ENCODE peak calls at places on chromosomes 4 and X, in ten cellular contexts. One of them, this sample, is unnamed.

GRCh38 chr4:119663160-119663788 is 34.7 kb upstream of the PDE5A start:
- DNase-seq in COR-L47: no peak
- DNase-seq in foreskin fibroblast: no peak
- DNase-seq in heart right ventricle: no peak
- DNase-seq in kidney epithelial cell: no peak
- DNase-seq in activated naive CD8-positive, alpha-beta T cell treated with anti-CD3 and anti-CD28 coated beads for 36 hours: no peak
- DNase-seq in amniotic stem cell: no peak
- DNase-seq in NB4: no peak
- DNase-seq in stimulated activated CD8-positive, alpha-beta memory T cell treated with anti-CD3 and anti-CD28 coated beads, Interleukin-7, amount 100 ng/mL, for 1 hour: no peak
- DNase-seq in stimulated activated CD4-positive, alpha-beta T cell treated with anti-CD3 and anti-CD28 coated beads, Interleukin-4, amount 100 ng/mL, for 48 hours: no peak
- DNase-seq in this sample: no peak

GRCh38 chrX:15916704-15917084 is 62.1 kb upstream of the AP1S2 start:
- DNase-seq in foreskin fibroblast: no peak
- DNase-seq in amniotic stem cell: no peak
- DNase-seq in heart right ventricle: no peak
- DNase-seq in stimulated activated CD8-positive, alpha-beta memory T cell treated with anti-CD3 and anti-CD28 coated beads, Interleukin-7, amount 100 ng/mL, for 1 hour: no peak
- DNase-seq in activated naive CD8-positive, alpha-beta T cell treated with anti-CD3 and anti-CD28 coated beads for 36 hours: no peak
- DNase-seq in stimulated activated CD4-positive, alpha-beta T cell treated with anti-CD3 and anti-CD28 coated beads, Interleukin-4, amount 100 ng/mL, for 48 hours: no peak
- DNase-seq in COR-L47: no peak
- DNase-seq in kidney epithelial cell: no peak
- DNase-seq in NB4: no peak
- DNase-seq in this sample: no peak

GRCh38 chrX:111375747-111376146 is 36.2 kb downstream of the DCX start:
- DNase-seq in NB4: no peak
- DNase-seq in stimulated activated CD4-positive, alpha-beta T cell treated with anti-CD3 and anti-CD28 coated beads, Interleukin-4, amount 100 ng/mL, for 48 hours: no peak
- DNase-seq in kidney epithelial cell: no peak
- DNase-seq in stimulated activated CD8-positive, alpha-beta memory T cell treated with anti-CD3 and anti-CD28 coated beads, Interleukin-7, amount 100 ng/mL, for 1 hour: no peak
- DNase-seq in heart right ventricle: no peak
- DNase-seq in activated naive CD8-positive, alpha-beta T cell treated with anti-CD3 and anti-CD28 coated beads for 36 hours: no peak
- DNase-seq in foreskin fibroblast: no peak
- DNase-seq in amniotic stem cell: no peak
- DNase-seq in COR-L47: no peak
- DNase-seq in this sample: no peak

GRCh38 chr4:82480786-82481317 is 50.5 kb downstream of the ENOPH1 start:
- DNase-seq in NB4: no peak
- DNase-seq in heart right ventricle: no peak
- DNase-seq in stimulated activated CD8-positive, alpha-beta memory T cell treated with anti-CD3 and anti-CD28 coated beads, Interleukin-7, amount 100 ng/mL, for 1 hour: no peak
- DNase-seq in stimulated activated CD4-positive, alpha-beta T cell treated with anti-CD3 and anti-CD28 coated beads, Interleukin-4, amount 100 ng/mL, for 48 hours: no peak
- DNase-seq in foreskin fibroblast: no peak
- DNase-seq in kidney epithelial cell: no peak
- DNase-seq in activated naive CD8-positive, alpha-beta T cell treated with anti-CD3 and anti-CD28 coated beads for 36 hours: no peak
- DNase-seq in amniotic stem cell: no peak
- DNase-seq in COR-L47: no peak
- DNase-seq in this sample: no peak

GRCh38 chr4:132395576-132395975 is 753.5 kb upstream of the PCDH10 start:
- DNase-seq in foreskin fibroblast: no peak
- DNase-seq in amniotic stem cell: no peak
- DNase-seq in stimulated activated CD4-positive, alpha-beta T cell treated with anti-CD3 and anti-CD28 coated beads, Interleukin-4, amount 100 ng/mL, for 48 hours: no peak
- DNase-seq in activated naive CD8-positive, alpha-beta T cell treated with anti-CD3 and anti-CD28 coated beads for 36 hours: no peak
- DNase-seq in COR-L47: no peak
- DNase-seq in stimulated activated CD8-positive, alpha-beta memory T cell treated with anti-CD3 and anti-CD28 coated beads, Interleukin-7, amount 100 ng/mL, for 1 hour: no peak
- DNase-seq in NB4: no peak
- DNase-seq in kidney epithelial cell: no peak
- DNase-seq in heart right ventricle: no peak
- DNase-seq in this sample: no peak

GRCh38 chr4:77113069-77113468 is 37.3 kb upstream of the CCNI start:
- DNase-seq in amniotic stem cell: no peak
- DNase-seq in stimulated activated CD8-positive, alpha-beta memory T cell treated with anti-CD3 and anti-CD28 coated beads, Interleukin-7, amount 100 ng/mL, for 1 hour: no peak
- DNase-seq in activated naive CD8-positive, alpha-beta T cell treated with anti-CD3 and anti-CD28 coated beads for 36 hours: no peak
- DNase-seq in foreskin fibroblast: no peak
- DNase-seq in heart right ventricle: no peak
- DNase-seq in stimulated activated CD4-positive, alpha-beta T cell treated with anti-CD3 and anti-CD28 coated beads, Interleukin-4, amount 100 ng/mL, for 48 hours: no peak
- DNase-seq in COR-L47: no peak
- DNase-seq in NB4: no peak
- DNase-seq in kidney epithelial cell: no peak
- DNase-seq in this sample: peak

GRCh38 chrX:1450381-1451161 is 2.1 kb downstream of the ASMTL start:
- DNase-seq in NB4: no peak
- DNase-seq in foreskin fibroblast: no peak
- DNase-seq in heart right ventricle: no peak
- DNase-seq in amniotic stem cell: no peak
- DNase-seq in activated naive CD8-positive, alpha-beta T cell treated with anti-CD3 and anti-CD28 coated beads for 36 hours: no peak
- DNase-seq in COR-L47: no peak
- DNase-seq in stimulated activated CD4-positive, alpha-beta T cell treated with anti-CD3 and anti-CD28 coated beads, Interleukin-4, amount 100 ng/mL, for 48 hours: no peak
- DNase-seq in stimulated activated CD8-positive, alpha-beta memory T cell treated with anti-CD3 and anti-CD28 coated beads, Interleukin-7, amount 100 ng/mL, for 1 hour: no peak
- DNase-seq in kidney epithelial cell: no peak
- DNase-seq in this sample: peak

GRCh38 chrX:11470231-11470630 is 177.0 kb downstream of the AMELX start:
- DNase-seq in foreskin fibroblast: peak
- DNase-seq in amniotic stem cell: peak
- DNase-seq in NB4: no peak
- DNase-seq in stimulated activated CD8-positive, alpha-beta memory T cell treated with anti-CD3 and anti-CD28 coated beads, Interleukin-7, amount 100 ng/mL, for 1 hour: no peak
- DNase-seq in kidney epithelial cell: peak
- DNase-seq in stimulated activated CD4-positive, alpha-beta T cell treated with anti-CD3 and anti-CD28 coated beads, Interleukin-4, amount 100 ng/mL, for 48 hours: no peak
- DNase-seq in heart right ventricle: no peak
- DNase-seq in activated naive CD8-positive, alpha-beta T cell treated with anti-CD3 and anti-CD28 coated beads for 36 hours: no peak
- DNase-seq in COR-L47: no peak
- DNase-seq in this sample: no peak

GRCh38 chr4:38678078-38678477 is 14.1 kb downstream of the KLF3 start:
- DNase-seq in stimulated activated CD8-positive, alpha-beta memory T cell treated with anti-CD3 and anti-CD28 coated beads, Interleukin-7, amount 100 ng/mL, for 1 hour: no peak
- DNase-seq in heart right ventricle: no peak
- DNase-seq in activated naive CD8-positive, alpha-beta T cell treated with anti-CD3 and anti-CD28 coated beads for 36 hours: no peak
- DNase-seq in COR-L47: no peak
- DNase-seq in kidney epithelial cell: peak
- DNase-seq in NB4: no peak
- DNase-seq in amniotic stem cell: peak
- DNase-seq in stimulated activated CD4-positive, alpha-beta T cell treated with anti-CD3 and anti-CD28 coated beads, Interleukin-4, amount 100 ng/mL, for 48 hours: no peak
- DNase-seq in foreskin fibroblast: peak
- DNase-seq in this sample: no peak

GRCh38 chrX:57905141-57905540 is 5.1 kb downstream of the ZXDA start:
- DNase-seq in COR-L47: no peak
- DNase-seq in foreskin fibroblast: no peak
- DNase-seq in amniotic stem cell: no peak
- DNase-seq in kidney epithelial cell: no peak
- DNase-seq in activated naive CD8-positive, alpha-beta T cell treated with anti-CD3 and anti-CD28 coated beads for 36 hours: no peak
- DNase-seq in heart right ventricle: no peak
- DNase-seq in stimulated activated CD4-positive, alpha-beta T cell treated with anti-CD3 and anti-CD28 coated beads, Interleukin-4, amount 100 ng/mL, for 48 hours: no peak
- DNase-seq in NB4: no peak
- DNase-seq in stimulated activated CD8-positive, alpha-beta memory T cell treated with anti-CD3 and anti-CD28 coated beads, Interleukin-7, amount 100 ng/mL, for 1 hour: no peak
- DNase-seq in this sample: no peak

GRCh38 chrX:19832186-19832965 is 55.0 kb downstream of the SH3KBP1 start:
- DNase-seq in COR-L47: no peak
- DNase-seq in NB4: no peak
- DNase-seq in amniotic stem cell: no peak
- DNase-seq in stimulated activated CD8-positive, alpha-beta memory T cell treated with anti-CD3 and anti-CD28 coated beads, Interleukin-7, amount 100 ng/mL, for 1 hour: no peak
- DNase-seq in foreskin fibroblast: no peak
- DNase-seq in kidney epithelial cell: no peak
- DNase-seq in activated naive CD8-positive, alpha-beta T cell treated with anti-CD3 and anti-CD28 coated beads for 36 hours: no peak
- DNase-seq in stimulated activated CD4-positive, alpha-beta T cell treated with anti-CD3 and anti-CD28 coated beads, Interleukin-4, amount 100 ng/mL, for 48 hours: no peak
- DNase-seq in heart right ventricle: no peak
- DNase-seq in this sample: no peak

GRCh38 chr4:62014982-62015739 is 815.0 kb downstream of the ADGRL3 start:
- DNase-seq in kidney epithelial cell: no peak
- DNase-seq in foreskin fibroblast: no peak
- DNase-seq in stimulated activated CD8-positive, alpha-beta memory T cell treated with anti-CD3 and anti-CD28 coated beads, Interleukin-7, amount 100 ng/mL, for 1 hour: no peak
- DNase-seq in stimulated activated CD4-positive, alpha-beta T cell treated with anti-CD3 and anti-CD28 coated beads, Interleukin-4, amount 100 ng/mL, for 48 hours: no peak
- DNase-seq in COR-L47: no peak
- DNase-seq in NB4: no peak
- DNase-seq in activated naive CD8-positive, alpha-beta T cell treated with anti-CD3 and anti-CD28 coated beads for 36 hours: no peak
- DNase-seq in heart right ventricle: no peak
- DNase-seq in amniotic stem cell: no peak
- DNase-seq in this sample: no peak

GRCh38 chr4:37653601-37654000 is 32.6 kb downstream of the RELL1 start:
- DNase-seq in kidney epithelial cell: no peak
- DNase-seq in stimulated activated CD4-positive, alpha-beta T cell treated with anti-CD3 and anti-CD28 coated beads, Interleukin-4, amount 100 ng/mL, for 48 hours: no peak
- DNase-seq in foreskin fibroblast: peak
- DNase-seq in activated naive CD8-positive, alpha-beta T cell treated with anti-CD3 and anti-CD28 coated beads for 36 hours: no peak
- DNase-seq in heart right ventricle: no peak
- DNase-seq in stimulated activated CD8-positive, alpha-beta memory T cell treated with anti-CD3 and anti-CD28 coated beads, Interleukin-7, amount 100 ng/mL, for 1 hour: no peak
- DNase-seq in COR-L47: peak
- DNase-seq in amniotic stem cell: no peak
- DNase-seq in NB4: peak
- DNase-seq in this sample: no peak

GRCh38 chr4:167111622-167112021 is 122.7 kb downstream of the SPOCK3 start:
- DNase-seq in amniotic stem cell: no peak
- DNase-seq in NB4: no peak
- DNase-seq in stimulated activated CD8-positive, alpha-beta memory T cell treated with anti-CD3 and anti-CD28 coated beads, Interleukin-7, amount 100 ng/mL, for 1 hour: no peak
- DNase-seq in activated naive CD8-positive, alpha-beta T cell treated with anti-CD3 and anti-CD28 coated beads for 36 hours: no peak
- DNase-seq in stimulated activated CD4-positive, alpha-beta T cell treated with anti-CD3 and anti-CD28 coated beads, Interleukin-4, amount 100 ng/mL, for 48 hours: no peak
- DNase-seq in kidney epithelial cell: peak
- DNase-seq in heart right ventricle: no peak
- DNase-seq in foreskin fibroblast: no peak
- DNase-seq in COR-L47: no peak
- DNase-seq in this sample: no peak

GRCh38 chr4:185834778-185835177 is 22.8 kb upstream of the SORBS2 start:
- DNase-seq in stimulated activated CD8-positive, alpha-beta memory T cell treated with anti-CD3 and anti-CD28 coated beads, Interleukin-7, amount 100 ng/mL, for 1 hour: no peak
- DNase-seq in COR-L47: no peak
- DNase-seq in NB4: no peak
- DNase-seq in heart right ventricle: no peak
- DNase-seq in stimulated activated CD4-positive, alpha-beta T cell treated with anti-CD3 and anti-CD28 coated beads, Interleukin-4, amount 100 ng/mL, for 48 hours: no peak
- DNase-seq in foreskin fibroblast: no peak
- DNase-seq in activated naive CD8-positive, alpha-beta T cell treated with anti-CD3 and anti-CD28 coated beads for 36 hours: no peak
- DNase-seq in amniotic stem cell: no peak
- DNase-seq in kidney epithelial cell: no peak
- DNase-seq in this sample: no peak

GRCh38 chrX:136214551-136214950 is 36.6 kb downstream of the MAP7D3 start:
- DNase-seq in kidney epithelial cell: peak
- DNase-seq in activated naive CD8-positive, alpha-beta T cell treated with anti-CD3 and anti-CD28 coated beads for 36 hours: no peak
- DNase-seq in amniotic stem cell: peak
- DNase-seq in stimulated activated CD8-positive, alpha-beta memory T cell treated with anti-CD3 and anti-CD28 coated beads, Interleukin-7, amount 100 ng/mL, for 1 hour: no peak
- DNase-seq in heart right ventricle: no peak
- DNase-seq in COR-L47: no peak
- DNase-seq in foreskin fibroblast: peak
- DNase-seq in stimulated activated CD4-positive, alpha-beta T cell treated with anti-CD3 and anti-CD28 coated beads, Interleukin-4, amount 100 ng/mL, for 48 hours: no peak
- DNase-seq in NB4: no peak
- DNase-seq in this sample: no peak

GRCh38 chrX:132592880-132593279 is 104.0 kb upstream of the MBNL3 start:
- DNase-seq in amniotic stem cell: no peak
- DNase-seq in stimulated activated CD4-positive, alpha-beta T cell treated with anti-CD3 and anti-CD28 coated beads, Interleukin-4, amount 100 ng/mL, for 48 hours: no peak
- DNase-seq in foreskin fibroblast: peak
- DNase-seq in NB4: peak
- DNase-seq in heart right ventricle: no peak
- DNase-seq in activated naive CD8-positive, alpha-beta T cell treated with anti-CD3 and anti-CD28 coated beads for 36 hours: no peak
- DNase-seq in kidney epithelial cell: no peak
- DNase-seq in stimulated activated CD8-positive, alpha-beta memory T cell treated with anti-CD3 and anti-CD28 coated beads, Interleukin-7, amount 100 ng/mL, for 1 hour: no peak
- DNase-seq in COR-L47: peak
- DNase-seq in this sample: no peak

This sample was measured in left lung.